ENCODE peak calls at places on chromosomes 6 and 20, in seven cellular contexts. M, U, T, K, I, G and S are unnamed samples.

GRCh38 chr6:53048431-53049195 is 16.6 kb upstream of the FBXO9 start:
- DNase-seq in M (no peak), U (no peak), T (no peak), K (peak; percentile 64), I (peak; percentile 74), G (peak; percentile 91), S (no peak)

GRCh38 chr20:63738687-63739128 is 868 bp upstream of the SLC2A4RG start:
- DNase-seq in M (no peak), U (peak; percentile 49), T (peak; percentile 45), K (no peak), I (peak; percentile 56), G (peak; percentile 28), S (no peak)

GRCh38 chr20:61753196-61753942 is 312.3 kb downstream of the TAF4 start:
- DNase-seq in M (no peak), U (no peak), T (no peak), K (peak; percentile 74), I (peak; percentile 72), G (peak; percentile 56), S (peak; percentile 82)

GRCh38 chr6:21666200-21666671 is 72.7 kb downstream of the SOX4 start:
- DNase-seq in M (no peak), U (no peak), T (no peak), K (peak; percentile 5), I (peak; percentile 23), G (no peak), S (peak; percentile 31)

GRCh38 chr6:108914235-108915022 is 66.2 kb downstream of the ARMC2 start:
- DNase-seq in M (no peak), U (no peak), T (peak; percentile 65), K (no peak), I (peak; percentile 24), G (no peak), S (peak; percentile 25)

GRCh38 chr6:160965893-160966292 is 25.7 kb upstream of the MAP3K4 start:
- DNase-seq in M (no peak), U (no peak), T (no peak), K (no peak), I (no peak), G (no peak), S (no peak)

GRCh38 chr20:59018817-59019216 is 412 bp upstream of the TUBB1 start:
- DNase-seq in M (no peak), U (no peak), T (no peak), K (no peak), I (no peak), G (no peak), S (no peak)

GRCh38 chr20:5674176-5674660 is 76.0 kb upstream of the SHLD1 start:
- DNase-seq in M (no peak), U (no peak), T (no peak), K (no peak), I (peak; percentile 31), G (peak; percentile 3), S (no peak)

GRCh38 chr6:132236744-132237143 is 164.5 kb downstream of the MOXD1 start:
- DNase-seq in M (no peak), U (no peak), T (no peak), K (peak; percentile 22), I (peak; percentile 72), G (peak; percentile 36), S (no peak)

GRCh38 chr20:663315-664090 is 10.5 kb upstream of the SRXN1 start:
- DNase-seq in M (no peak), U (no peak), T (no peak), K (no peak), I (peak; percentile 47), G (no peak), S (no peak)

GRCh38 chr6:143684484-143684883 is 6.7 kb downstream of the PHACTR2 start:
- DNase-seq in M (no peak), U (no peak), T (no peak), K (no peak), I (no peak), G (no peak), S (no peak)

GRCh38 chr6:15274696-15275387 is 29.0 kb downstream of the JARID2 start:
- DNase-seq in M (no peak), U (no peak), T (no peak), K (no peak), I (no peak), G (peak; percentile 38), S (no peak)

GRCh38 chr20:5913166-5913565 is 37.2 kb downstream of the TRMT6 start:
- DNase-seq in M (no peak), U (no peak), T (no peak), K (no peak), I (no peak), G (no peak), S (no peak)

GRCh38 chr6:145137425-145137824 is 597.9 kb downstream of the EPM2A start:
- DNase-seq in M (no peak), U (no peak), T (no peak), K (peak; percentile 10), I (peak; percentile 47), G (peak; percentile 7), S (no peak)

GRCh38 chr20:20594171-20594530 is 118.3 kb downstream of the RALGAPA2 start:
- DNase-seq in M (peak; percentile 45), U (no peak), T (no peak), K (peak; percentile 35), I (peak; percentile 80), G (peak; percentile 57), S (peak; percentile 11)

GRCh38 chr20:33199026-33199425 is 18.1 kb upstream of the BPIFA3 start:
- DNase-seq in M (no peak), U (no peak), T (no peak), K (no peak), I (no peak), G (no peak), S (no peak)

GRCh38 chr20:57090590-57091560 is 175.6 kb downstream of the BMP7 start:
- DNase-seq in M (no peak), U (no peak), T (no peak), K (no peak), I (peak; percentile 31), G (no peak), S (no peak)

GRCh38 chr6:152380351-152380767 is 256.8 kb downstream of the SYNE1 start:
- DNase-seq in M (no peak), U (no peak), T (no peak), K (peak; percentile 31), I (peak; percentile 90), G (peak; percentile 92), S (no peak)

GRCh38 chr6:136288566-136289326 is 900 bp downstream of the BCLAF1 start:
- DNase-seq in M (peak; percentile 75), U (peak; percentile 36), T (peak; percentile 45), K (peak; percentile 91), I (peak; percentile 100), G (peak; percentile 94), S (peak; percentile 82)

GRCh38 chr20:46400828-46401477 is 5.5 kb downstream of the ELMO2 start:
- DNase-seq in M (no peak), U (no peak), T (no peak), K (peak; percentile 22), I (peak; percentile 74), G (peak; percentile 12), S (peak; percentile 23)

GRCh38 chr6:90399970-90400369 is 103.3 kb upstream of the BACH2 start:
- DNase-seq in M (no peak), U (no peak), T (no peak), K (no peak), I (no peak), G (no peak), S (no peak)

GRCh38 chr6:161232001-161232400 is 41.9 kb downstream of the AGPAT4 start:
- DNase-seq in M (no peak), U (no peak), T (no peak), K (no peak), I (no peak), G (no peak), S (no peak)

GRCh38 chr6:69936674-69937363 is 70.5 kb downstream of the COL19A1 start:
- DNase-seq in M (no peak), U (no peak), T (no peak), K (peak; percentile 11), I (peak; percentile 53), G (peak; percentile 9), S (no peak)

GRCh38 chr20:24382775-24383174 is 86.7 kb upstream of the SYNDIG1 start:
- DNase-seq in M (no peak), U (no peak), T (no peak), K (no peak), I (no peak), G (no peak), S (no peak)

GRCh38 chr20:60054716-60055371 is 96.6 kb downstream of the CDH26 start:
- DNase-seq in M (no peak), U (no peak), T (no peak), K (no peak), I (no peak), G (no peak), S (no peak)

GRCh38 chr20:5041433-5041832 is 40.1 kb upstream of the SLC23A2 start:
- DNase-seq in M (no peak), U (no peak), T (no peak), K (peak; percentile 74), I (peak; percentile 90), G (peak; percentile 38), S (no peak)

GRCh38 chr6:86723729-86724128 is 213.6 kb upstream of the HTR1E start:
- DNase-seq in M (no peak), U (no peak), T (no peak), K (no peak), I (no peak), G (no peak), S (no peak)

GRCh38 chr20:59831024-59831900 is 102.2 kb downstream of the SYCP2 start:
- DNase-seq in M (no peak), U (no peak), T (no peak), K (no peak), I (no peak), G (no peak), S (no peak)

GRCh38 chr20:32386091-32386490 is 28.0 kb downstream of the ASXL1 start:
- DNase-seq in M (no peak), U (no peak), T (no peak), K (peak; percentile 10), I (peak; percentile 31), G (no peak), S (no peak)